ENCODE peak calls at places on chromosomes 4 and X, in four cellular contexts. One of them, this sample, is unnamed.

GRCh38 chr4:11259837-11260236 is 168.9 kb downstream of the HS3ST1 start:
- DNase-seq in NCI-H1417: no peak
- DNase-seq in GM23248: no peak
- DNase-seq in anterior cingulate cortex: no peak
- DNase-seq in this sample: peak

GRCh38 chr4:92654084-92654483 is 350.3 kb downstream of the GRID2 start:
- DNase-seq in NCI-H1417: no peak
- DNase-seq in GM23248: no peak
- DNase-seq in anterior cingulate cortex: no peak
- DNase-seq in this sample: no peak

GRCh38 chr4:132123870-132124623 is 1025.0 kb upstream of the PCDH10 start:
- DNase-seq in NCI-H1417: no peak
- DNase-seq in GM23248: no peak
- DNase-seq in anterior cingulate cortex: no peak
- DNase-seq in this sample: peak

GRCh38 chrX:71178908-71179307 is 34.3 kb downstream of the NLGN3 start:
- DNase-seq in NCI-H1417: peak
- DNase-seq in GM23248: peak
- DNase-seq in anterior cingulate cortex: peak
- DNase-seq in this sample: peak

GRCh38 chrX:16914058-16914457 is 32.4 kb upstream of the REPS2 start:
- DNase-seq in NCI-H1417: no peak
- DNase-seq in GM23248: peak
- DNase-seq in anterior cingulate cortex: no peak
- DNase-seq in this sample: no peak

GRCh38 chr4:13546374-13546854 is 2.1 kb upstream of the NKX3-2 start:
- DNase-seq in NCI-H1417: no peak
- DNase-seq in GM23248: no peak
- DNase-seq in anterior cingulate cortex: no peak
- DNase-seq in this sample: no peak

GRCh38 chrX:54043084-54043483 is 1.2 kb downstream of the PHF8 start:
- DNase-seq in NCI-H1417: peak
- DNase-seq in GM23248: peak
- DNase-seq in anterior cingulate cortex: no peak
- DNase-seq in this sample: no peak

GRCh38 chr4:142248946-142249345 is 597.2 kb downstream of the INPP4B start:
- DNase-seq in NCI-H1417: no peak
- DNase-seq in GM23248: peak
- DNase-seq in anterior cingulate cortex: no peak
- DNase-seq in this sample: no peak

GRCh38 chrX:106874075-106874474 is 29.1 kb downstream of the RIPPLY1 start:
- DNase-seq in NCI-H1417: peak
- DNase-seq in GM23248: peak
- DNase-seq in anterior cingulate cortex: no peak
- DNase-seq in this sample: peak